ENCODE peak calls at places on chromosomes 1 and 21, in nine cellular contexts. F is colonic mucosa; G is neural progenitor cell; W is tibial nerve; L is CD8-positive, alpha-beta T cell; H is hepatocyte; D is brain microvascular endothelial cell; V is Peyer's patch; S is Panc1. A is an unnamed sample.

GRCh38 chr1:174812026-174812425 is 187.7 kb upstream of the CACYBP start:
- DNase-seq in F (no peak), G (no peak), W (no peak), L (no peak), H (no peak), D (no peak), V (no peak), S (no peak), A (no peak)

GRCh38 chr1:66833112-66833511 is 32.0 kb upstream of the INSL5 start:
- DNase-seq in F (no peak), G (no peak), W (no peak), L (no peak), H (no peak), D (no peak), V (no peak), S (no peak), A (no peak)

GRCh38 chr1:234519506-234519905 is 40.5 kb upstream of the TARBP1 start:
- DNase-seq in F (no peak), G (no peak), W (no peak), L (no peak), H (no peak), D (no peak), V (no peak), S (no peak), A (no peak)

GRCh38 chr1:228842094-228842775 is 107.0 kb downstream of the RHOU start:
- DNase-seq in F (no peak), G (no peak), W (no peak), L (no peak), H (peak; percentile 82), D (peak; percentile 92), V (no peak), S (no peak), A (peak; percentile 82)

GRCh38 chr1:9009438-9010366 is 16.5 kb downstream of the SLC2A7 start:
- DNase-seq in F (no peak), G (peak; percentile 72), W (no peak), L (peak; percentile 34), H (peak; percentile 40), D (peak; percentile 37), V (peak; percentile 64), S (no peak), A (peak; percentile 55)

GRCh38 chr1:200670215-200671118 is 760 bp upstream of the DDX59 start:
- DNase-seq in F (peak; percentile 61), G (peak; percentile 36), W (no peak), L (no peak), H (peak; percentile 59), D (no peak), V (no peak), S (no peak), A (peak; percentile 82)

GRCh38 chr1:17674707-17675505 is 80.2 kb upstream of the ACTL8 start:
- DNase-seq in F (no peak), G (no peak), W (no peak), L (no peak), H (no peak), D (no peak), V (no peak), S (no peak), A (peak; percentile 25)

GRCh38 chr21:38267991-38268858 is 11.4 kb downstream of the KCNJ15 start:
- DNase-seq in F (peak; percentile 50), G (no peak), W (no peak), L (no peak), H (peak; percentile 38), D (no peak), V (no peak), S (no peak), A (no peak)

GRCh38 chr1:7555391-7556185 is 215.5 kb upstream of the VAMP3 start:
- DNase-seq in F (no peak), G (no peak), W (no peak), L (no peak), H (no peak), D (no peak), V (no peak), S (no peak), A (no peak)

GRCh38 chr1:60978421-60979357 is 103.7 kb upstream of the NFIA start:
- DNase-seq in F (peak; percentile 30), G (no peak), W (no peak), L (peak; percentile 41), H (peak; percentile 46), D (no peak), V (peak; percentile 52), S (peak; percentile 10), A (peak; percentile 51)

GRCh38 chr1:147756336-147756735 is 4.1 kb downstream of the GJA5 start:
- DNase-seq in F (no peak), G (no peak), W (no peak), L (no peak), H (no peak), D (no peak), V (no peak), S (no peak), A (no peak)

GRCh38 chr1:205319081-205320018 is 2.2 kb downstream of the NUAK2 start:
- DNase-seq in F (peak; percentile 88), G (no peak), W (peak; percentile 54), L (peak; percentile 45), H (peak; percentile 66), D (no peak), V (peak; percentile 82), S (no peak), A (no peak)

GRCh38 chr1:205318231-205318991 is 3.1 kb downstream of the NUAK2 start:
- DNase-seq in F (peak; percentile 82), G (peak; percentile 59), W (no peak), L (no peak), H (peak; percentile 35), D (no peak), V (no peak), S (no peak), A (no peak)

GRCh38 chr1:205323794-205324193 is 2.2 kb upstream of the NUAK2 start:
- DNase-seq in F (no peak), G (no peak), W (no peak), L (no peak), H (no peak), D (no peak), V (no peak), S (no peak), A (no peak)

GRCh38 chr1:205321959-205322283 is 376 bp upstream of the NUAK2 start:
- DNase-seq in F (no peak), G (no peak), W (no peak), L (no peak), H (no peak), D (no peak), V (no peak), S (no peak), A (no peak)

DNA sequence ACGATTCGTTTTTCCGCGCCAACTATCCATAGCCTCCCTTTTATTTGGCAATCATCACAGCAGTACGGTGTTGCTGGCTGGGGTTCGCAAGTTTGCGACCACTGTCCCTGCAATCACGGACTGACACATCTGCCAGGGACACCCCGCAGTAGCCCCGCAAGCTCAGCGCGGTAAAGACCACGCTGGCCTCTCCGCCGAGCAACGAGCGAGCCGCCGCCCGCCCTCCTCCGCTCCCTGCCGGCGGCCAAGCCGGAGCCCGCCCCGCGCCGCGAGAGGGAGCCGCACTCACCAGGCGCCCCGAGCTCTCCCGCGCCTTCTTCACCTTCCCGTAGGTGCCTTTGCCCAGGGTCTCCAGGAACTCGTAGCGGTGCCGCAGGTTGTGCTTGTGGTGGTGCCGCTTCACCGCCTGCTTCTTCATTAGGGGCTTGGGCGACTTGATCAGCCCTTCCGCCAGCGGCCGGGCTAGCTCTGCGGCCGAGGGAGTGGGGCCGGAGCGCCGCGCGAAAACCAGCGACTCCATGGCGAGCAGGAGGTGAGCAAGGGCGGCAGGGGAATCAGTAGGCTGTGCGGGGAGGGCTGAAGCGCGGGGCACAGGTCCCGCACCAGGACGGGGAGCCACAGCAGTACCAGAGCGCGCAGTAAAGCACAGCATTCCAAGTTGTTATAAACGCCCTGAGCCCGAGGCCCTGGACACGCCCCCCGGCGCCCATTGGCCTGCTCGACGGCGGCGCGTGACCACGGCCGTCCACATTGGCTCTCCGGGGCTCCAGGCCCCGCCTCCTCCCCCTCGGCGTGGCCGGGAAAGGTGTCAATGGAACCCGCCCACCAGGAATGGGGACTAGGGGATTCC is at the start of gene NUAK2:
- DNase-seq in F (peak; percentile 97), G (peak; percentile 99), W (peak; percentile 84), L (peak; percentile 85), H (peak; percentile 96), D (peak; percentile 91), V (peak; percentile 98), S (no peak), A (peak; percentile 92)
- TF ChIP-seq CTCF in F (peak; percentile 12), G (peak; percentile 29), W (no peak), L (peak; percentile 32), H (peak; percentile 37), D (peak; percentile 40), V (peak; percentile 23), S (peak; percentile 58), A (peak; percentile 40)

DNA sequence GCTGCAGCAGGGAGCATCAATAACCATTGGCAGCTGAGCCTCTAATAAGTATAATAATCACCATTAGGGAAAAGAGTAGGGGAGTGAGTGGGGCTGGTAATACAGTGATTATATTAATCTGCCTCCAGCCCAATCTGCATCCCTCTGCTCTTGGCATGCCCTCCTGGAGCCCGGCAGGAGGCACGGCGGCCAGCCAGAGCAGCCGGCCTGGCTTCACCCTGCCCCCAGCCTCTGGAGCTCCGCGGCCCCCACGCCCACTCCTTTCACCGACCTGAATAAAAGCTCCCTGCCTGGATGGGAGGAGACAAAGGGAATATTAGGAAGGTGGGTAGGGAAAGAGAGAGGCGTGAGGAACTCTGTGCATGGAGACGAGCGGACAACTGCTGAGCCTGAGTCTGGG is 28.3 kb downstream of the OPTC start:
- DNase-seq in F (no peak), G (peak; percentile 79), W (no peak), L (no peak), H (no peak), D (no peak), V (no peak), S (no peak), A (no peak)
- H3K27me3 ChIP-seq in F (no peaks in the 10 kb centered on the region), G (no peaks in the 10 kb centered on the region), W (no peaks in the 10 kb centered on the region), L (no peaks in the 10 kb centered on the region), H (no peaks in the 10 kb centered on the region), D (no peaks in the 10 kb centered on the region), V (no peaks in the 10 kb centered on the region), S (no peaks in the 10 kb centered on the region), A (peaks cover 18% of the 10 kb centered on the region)

GRCh38 chr1:151047925-151048644 is 534 bp downstream of the C1orf56 start:
- DNase-seq in F (peak; percentile 76), G (peak; percentile 80), W (peak; percentile 48), L (peak; percentile 70), H (peak; percentile 83), D (peak; percentile 70), V (peak; percentile 76), S (no peak), A (peak; percentile 79)
- TF ChIP-seq CTCF in F (no peak), G (peak; percentile 73), W (no peak), L (peak; percentile 51), H (peak; percentile 58), D (peak; percentile 75), V (peak; percentile 44), S (peak; percentile 81), A (peak; percentile 58)

DNA sequence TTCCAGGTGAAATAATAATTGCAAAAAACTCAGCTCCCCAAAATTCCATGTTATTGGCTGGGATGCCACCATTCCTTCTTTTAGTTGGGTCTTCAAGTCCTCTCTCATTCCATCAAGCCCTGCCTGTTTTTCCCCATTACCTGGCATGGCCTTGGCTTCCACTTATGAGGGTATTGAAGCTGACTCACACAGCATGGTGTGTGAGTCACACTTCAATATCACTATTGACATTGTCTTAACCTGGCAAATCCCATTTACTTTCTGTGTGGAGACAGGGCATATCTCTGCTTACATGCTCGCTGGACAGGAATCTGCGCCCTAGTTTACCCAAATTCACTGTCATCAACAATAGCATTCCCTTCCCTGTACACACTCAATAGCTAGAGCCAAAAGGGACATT is 1806.8 kb downstream of the BRINP3 start:
- DNase-seq in F (no peak), G (no peak), W (no peak), L (no peak), H (peak; percentile 35), D (no peak), V (no peak), S (no peak), A (no peak)
- H3K27me3 ChIP-seq in F (no peaks in the 10 kb centered on the region), G (no peaks in the 10 kb centered on the region), W (no peaks in the 10 kb centered on the region), L (no peaks in the 10 kb centered on the region), H (no peaks in the 10 kb centered on the region), D (no peaks in the 10 kb centered on the region), V (no peaks in the 10 kb centered on the region), S (no peaks in the 10 kb centered on the region), A (no peaks in the 10 kb centered on the region)

A was measured in cardiac muscle cell.